ENCODE peak calls at places on chromosomes 13 and 19, in ten cellular contexts. One of them, this sample, is unnamed.

GRCh38 chr13:65965496-65965895 is 1264.6 kb downstream of the PCDH9 start:
- DNase-seq in tibial artery: no peak
- DNase-seq in upper lobe of right lung: no peak
- DNase-seq in fibroblast of lung: peak; percentile 23
- DNase-seq in CD8-positive, alpha-beta memory T cell: no peak
- DNase-seq in neural progenitor cell: no peak
- DNase-seq in MM.1S: no peak
- DNase-seq in right lobe of liver: no peak
- DNase-seq in heart left ventricle: no peak
- DNase-seq in CD8-positive, alpha-beta T cell: no peak
- DNase-seq in this sample: no peak

GRCh38 chr19:9883231-9883758 is 48.2 kb downstream of the PIN1 start:
- DNase-seq in tibial artery: no peak
- DNase-seq in upper lobe of right lung: no peak
- DNase-seq in fibroblast of lung: no peak
- DNase-seq in CD8-positive, alpha-beta memory T cell: no peak
- DNase-seq in neural progenitor cell: peak; percentile 89
- DNase-seq in MM.1S: no peak
- DNase-seq in right lobe of liver: no peak
- DNase-seq in heart left ventricle: no peak
- DNase-seq in CD8-positive, alpha-beta T cell: no peak
- DNase-seq in this sample: no peak

GRCh38 chr13:41402695-41403511 is 54.4 kb upstream of the RGCC start:
- DNase-seq in tibial artery: no peak
- DNase-seq in upper lobe of right lung: no peak
- DNase-seq in fibroblast of lung: no peak
- DNase-seq in CD8-positive, alpha-beta memory T cell: no peak
- DNase-seq in neural progenitor cell: no peak
- DNase-seq in MM.1S: no peak
- DNase-seq in right lobe of liver: no peak
- DNase-seq in heart left ventricle: no peak
- DNase-seq in CD8-positive, alpha-beta T cell: no peak
- DNase-seq in this sample: no peak

GRCh38 chr19:46896076-46896794 is 35.4 kb downstream of the ARHGAP35 start:
- DNase-seq in tibial artery: no peak
- DNase-seq in upper lobe of right lung: peak; percentile 82
- DNase-seq in fibroblast of lung: no peak
- DNase-seq in CD8-positive, alpha-beta memory T cell: no peak
- DNase-seq in neural progenitor cell: no peak
- DNase-seq in MM.1S: no peak
- DNase-seq in right lobe of liver: peak; percentile 65
- DNase-seq in heart left ventricle: no peak
- DNase-seq in CD8-positive, alpha-beta T cell: peak; percentile 31
- DNase-seq in this sample: no peak

GRCh38 chr19:1166872-1167573 is 7.0 kb downstream of the SBNO2 start:
- DNase-seq in tibial artery: no peak
- DNase-seq in upper lobe of right lung: peak; percentile 84
- DNase-seq in fibroblast of lung: no peak
- DNase-seq in CD8-positive, alpha-beta memory T cell: no peak
- DNase-seq in neural progenitor cell: no peak
- DNase-seq in MM.1S: no peak
- DNase-seq in right lobe of liver: peak; percentile 39
- DNase-seq in heart left ventricle: no peak
- DNase-seq in CD8-positive, alpha-beta T cell: no peak
- DNase-seq in this sample: no peak

GRCh38 chr13:39765801-39766463 is 110.5 kb downstream of the COG6 start:
- DNase-seq in tibial artery: peak; percentile 19
- DNase-seq in upper lobe of right lung: no peak
- DNase-seq in fibroblast of lung: peak; percentile 37
- DNase-seq in CD8-positive, alpha-beta memory T cell: no peak
- DNase-seq in neural progenitor cell: peak; percentile 52
- DNase-seq in MM.1S: no peak
- DNase-seq in right lobe of liver: peak; percentile 37
- DNase-seq in heart left ventricle: peak; percentile 34
- DNase-seq in CD8-positive, alpha-beta T cell: no peak
- DNase-seq in this sample: peak; percentile 76

GRCh38 chr19:37991841-37992248 is 84.8 kb downstream of the SIPA1L3 start:
- DNase-seq in tibial artery: no peak
- DNase-seq in upper lobe of right lung: peak; percentile 59
- DNase-seq in fibroblast of lung: peak; percentile 54
- DNase-seq in CD8-positive, alpha-beta memory T cell: no peak
- DNase-seq in neural progenitor cell: no peak
- DNase-seq in MM.1S: no peak
- DNase-seq in right lobe of liver: no peak
- DNase-seq in heart left ventricle: no peak
- DNase-seq in CD8-positive, alpha-beta T cell: no peak
- DNase-seq in this sample: no peak

GRCh38 chr19:2113436-2114211 is 16.9 kb downstream of the IZUMO4 start:
- DNase-seq in tibial artery: no peak
- DNase-seq in upper lobe of right lung: no peak
- DNase-seq in fibroblast of lung: peak; percentile 48
- DNase-seq in CD8-positive, alpha-beta memory T cell: no peak
- DNase-seq in neural progenitor cell: no peak
- DNase-seq in MM.1S: no peak
- DNase-seq in right lobe of liver: no peak
- DNase-seq in heart left ventricle: no peak
- DNase-seq in CD8-positive, alpha-beta T cell: no peak
- DNase-seq in this sample: no peak

GRCh38 chr19:46860846-46861690 is at the start of gene ARHGAP35:
- DNase-seq in tibial artery: peak; percentile 47
- DNase-seq in upper lobe of right lung: peak; percentile 72
- DNase-seq in fibroblast of lung: no peak
- DNase-seq in CD8-positive, alpha-beta memory T cell: no peak
- DNase-seq in neural progenitor cell: no peak
- DNase-seq in MM.1S: peak; percentile 88
- DNase-seq in right lobe of liver: peak; percentile 63
- DNase-seq in heart left ventricle: no peak
- DNase-seq in CD8-positive, alpha-beta T cell: no peak
- DNase-seq in this sample: peak; percentile 43

GRCh38 chr19:3504723-3505122 is 1.4 kb upstream of the FZR1 start:
- DNase-seq in tibial artery: no peak
- DNase-seq in upper lobe of right lung: no peak
- DNase-seq in fibroblast of lung: no peak
- DNase-seq in CD8-positive, alpha-beta memory T cell: no peak
- DNase-seq in neural progenitor cell: no peak
- DNase-seq in MM.1S: no peak
- DNase-seq in right lobe of liver: no peak
- DNase-seq in heart left ventricle: no peak
- DNase-seq in CD8-positive, alpha-beta T cell: no peak
- DNase-seq in this sample: no peak

GRCh38 chr13:85255978-85256377 is 543.2 kb downstream of the SLITRK6 start:
- DNase-seq in tibial artery: no peak
- DNase-seq in upper lobe of right lung: no peak
- DNase-seq in fibroblast of lung: no peak
- DNase-seq in CD8-positive, alpha-beta memory T cell: no peak
- DNase-seq in neural progenitor cell: no peak
- DNase-seq in MM.1S: no peak
- DNase-seq in right lobe of liver: no peak
- DNase-seq in heart left ventricle: no peak
- DNase-seq in CD8-positive, alpha-beta T cell: no peak
- DNase-seq in this sample: no peak

GRCh38 chr19:56145698-56146097 is 4.6 kb downstream of the ZNF444 start:
- DNase-seq in tibial artery: no peak
- DNase-seq in upper lobe of right lung: no peak
- DNase-seq in fibroblast of lung: no peak
- DNase-seq in CD8-positive, alpha-beta memory T cell: no peak
- DNase-seq in neural progenitor cell: no peak
- DNase-seq in MM.1S: no peak
- DNase-seq in right lobe of liver: no peak
- DNase-seq in heart left ventricle: no peak
- DNase-seq in CD8-positive, alpha-beta T cell: no peak
- DNase-seq in this sample: no peak

GRCh38 chr19:35194022-35194984 is 34.2 kb downstream of the FAM187B start:
- DNase-seq in tibial artery: no peak
- DNase-seq in upper lobe of right lung: no peak
- DNase-seq in fibroblast of lung: no peak
- DNase-seq in CD8-positive, alpha-beta memory T cell: no peak
- DNase-seq in neural progenitor cell: no peak
- DNase-seq in MM.1S: no peak
- DNase-seq in right lobe of liver: no peak
- DNase-seq in heart left ventricle: no peak
- DNase-seq in CD8-positive, alpha-beta T cell: no peak
- DNase-seq in this sample: no peak

GRCh38 chr13:98768522-98768921 is 16.1 kb upstream of the SLC15A1 start:
- DNase-seq in tibial artery: no peak
- DNase-seq in upper lobe of right lung: no peak
- DNase-seq in fibroblast of lung: no peak
- DNase-seq in CD8-positive, alpha-beta memory T cell: no peak
- DNase-seq in neural progenitor cell: no peak
- DNase-seq in MM.1S: no peak
- DNase-seq in right lobe of liver: no peak
- DNase-seq in heart left ventricle: no peak
- DNase-seq in CD8-positive, alpha-beta T cell: no peak
- DNase-seq in this sample: no peak
- H3K27ac ChIP-seq in tibial artery: no peak overlapping the region
- H3K27ac ChIP-seq in upper lobe of right lung: no peak overlapping the region
- H3K27ac ChIP-seq in fibroblast of lung: no peak overlapping the region
- H3K27ac ChIP-seq in CD8-positive, alpha-beta memory T cell: no peak overlapping the region
- H3K27ac ChIP-seq in neural progenitor cell: no peak overlapping the region
- H3K27ac ChIP-seq in MM.1S: no peak overlapping the region
- H3K27ac ChIP-seq in right lobe of liver: no peak overlapping the region
- H3K27ac ChIP-seq in heart left ventricle: no peak overlapping the region
- H3K27ac ChIP-seq in CD8-positive, alpha-beta T cell: no peak overlapping the region
- H3K27ac ChIP-seq in this sample: no peak overlapping the region

DNA sequence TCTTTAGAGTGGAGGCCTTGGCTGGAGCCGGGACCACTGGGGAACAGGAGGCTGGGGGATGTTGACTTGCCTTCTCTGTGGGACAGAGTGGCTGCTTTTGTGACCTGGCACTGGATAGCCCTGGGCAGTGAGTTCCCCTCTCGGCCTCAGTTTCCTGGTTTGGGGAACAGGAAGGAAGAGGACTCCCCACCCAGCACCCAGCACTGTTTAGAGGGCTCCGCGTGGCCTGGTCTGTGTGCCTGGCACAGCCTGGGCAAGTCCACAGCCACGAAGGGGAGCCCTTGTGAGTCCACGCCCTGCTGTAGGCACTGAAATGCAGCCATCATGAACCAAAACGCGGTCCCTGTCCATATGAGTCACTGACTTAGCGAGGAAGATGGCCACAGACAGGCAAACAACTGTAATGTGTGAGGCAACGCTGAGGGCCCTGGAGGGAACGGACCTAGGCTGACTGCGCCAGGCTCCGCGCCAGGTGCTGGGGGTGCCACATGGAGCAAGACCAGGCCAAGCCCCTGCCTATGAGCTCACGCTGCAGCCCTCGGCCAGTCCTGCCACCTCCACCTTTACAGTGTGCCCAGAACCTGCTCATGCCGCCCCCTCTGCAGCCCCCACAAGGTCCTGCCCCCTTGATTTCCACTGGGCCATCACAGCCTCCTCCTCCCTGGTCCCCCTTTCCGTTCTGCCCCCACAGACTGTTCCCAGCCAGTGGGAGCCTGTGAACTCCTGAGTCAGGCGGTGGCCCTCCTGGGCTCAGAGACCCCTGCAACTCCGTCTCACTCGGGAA is 35.5 kb downstream of the PAK4 start:
- DNase-seq in tibial artery: no peak
- DNase-seq in upper lobe of right lung: no peak
- DNase-seq in fibroblast of lung: peak; percentile 37
- DNase-seq in CD8-positive, alpha-beta memory T cell: no peak
- DNase-seq in neural progenitor cell: no peak
- DNase-seq in MM.1S: no peak
- DNase-seq in right lobe of liver: no peak
- DNase-seq in heart left ventricle: no peak
- DNase-seq in CD8-positive, alpha-beta T cell: no peak
- DNase-seq in this sample: no peak
- H3K4me1 ChIP-seq in tibial artery: peaks cover 66% of the 10 kb centered on the region
- H3K4me1 ChIP-seq in upper lobe of right lung: peaks cover 37% of the 10 kb centered on the region
- H3K4me1 ChIP-seq in fibroblast of lung: no peaks in the 10 kb centered on the region
- H3K4me1 ChIP-seq in CD8-positive, alpha-beta memory T cell: no peaks in the 10 kb centered on the region
- H3K4me1 ChIP-seq in neural progenitor cell: peaks cover 6% of the 10 kb centered on the region
- H3K4me1 ChIP-seq in MM.1S: no peaks in the 10 kb centered on the region
- H3K4me1 ChIP-seq in right lobe of liver: peaks cover 25% of the 10 kb centered on the region
- H3K4me1 ChIP-seq in heart left ventricle: peaks cover 26% of the 10 kb centered on the region
- H3K4me1 ChIP-seq in CD8-positive, alpha-beta T cell: no peaks in the 10 kb centered on the region
- H3K4me1 ChIP-seq in this sample: peaks cover 39% of the 10 kb centered on the region

DNA sequence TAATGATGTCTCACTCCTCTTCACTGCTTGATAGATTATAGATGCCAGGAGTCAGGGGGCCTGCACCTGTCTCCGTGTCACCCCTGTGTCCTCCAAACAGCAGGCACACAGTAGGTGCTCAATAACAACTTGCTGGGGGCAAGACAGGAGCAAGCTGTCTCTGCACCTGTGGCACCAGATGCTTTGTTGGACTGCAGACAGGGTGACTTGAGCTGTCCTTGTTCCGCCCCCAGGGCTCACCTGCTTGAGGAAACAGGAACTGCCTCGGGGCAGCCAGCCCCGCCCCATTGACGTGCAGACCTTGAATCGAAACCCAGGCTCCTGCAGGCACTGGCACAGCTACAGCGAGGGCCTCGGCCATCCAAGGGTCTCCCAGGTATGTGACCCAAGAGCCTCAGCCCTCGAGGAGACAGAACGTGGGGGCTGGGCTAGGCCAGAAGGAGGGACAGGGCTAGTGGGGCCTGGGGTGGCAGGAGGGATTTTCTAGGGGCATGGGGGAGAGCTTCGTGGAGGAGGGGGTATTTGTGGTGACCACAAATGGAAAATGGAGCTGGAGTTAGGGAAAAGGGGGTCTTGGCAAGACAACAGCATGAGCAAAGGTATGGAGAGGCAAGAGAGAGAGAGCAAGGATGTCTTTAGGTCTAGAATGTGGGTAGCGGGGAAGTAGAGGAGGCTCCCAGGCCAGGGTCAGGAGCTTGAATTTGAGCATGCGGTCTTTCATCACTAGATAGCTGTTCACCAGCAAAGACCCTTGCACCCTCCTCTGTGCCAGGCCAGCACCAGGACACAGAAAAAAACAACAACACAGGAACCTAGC is at the start of gene HSH2D:
- DNase-seq in tibial artery: no peak
- DNase-seq in upper lobe of right lung: peak; percentile 90
- DNase-seq in fibroblast of lung: no peak
- DNase-seq in CD8-positive, alpha-beta memory T cell: peak; percentile 74
- DNase-seq in neural progenitor cell: no peak
- DNase-seq in MM.1S: peak; percentile 99
- DNase-seq in right lobe of liver: peak; percentile 67
- DNase-seq in heart left ventricle: peak; percentile 50
- DNase-seq in CD8-positive, alpha-beta T cell: peak; percentile 86
- DNase-seq in this sample: peak; percentile 96
- H3K4me3 ChIP-seq in tibial artery: no peak within 1 kb of the TSS
- H3K4me3 ChIP-seq in upper lobe of right lung: peak within 1 kb of the TSS; percentile 42
- H3K4me3 ChIP-seq in fibroblast of lung: no peak within 1 kb of the TSS
- H3K4me3 ChIP-seq in CD8-positive, alpha-beta memory T cell: peak within 1 kb of the TSS; percentile 90
- H3K4me3 ChIP-seq in neural progenitor cell: no peak within 1 kb of the TSS
- H3K4me3 ChIP-seq in MM.1S: peak within 1 kb of the TSS; percentile 92
- H3K4me3 ChIP-seq in right lobe of liver: no peak within 1 kb of the TSS
- H3K4me3 ChIP-seq in heart left ventricle: peak within 1 kb of the TSS; percentile 52
- H3K4me3 ChIP-seq in CD8-positive, alpha-beta T cell: peak within 1 kb of the TSS; percentile 70
- H3K4me3 ChIP-seq in this sample: peak within 1 kb of the TSS; percentile 57

DNA sequence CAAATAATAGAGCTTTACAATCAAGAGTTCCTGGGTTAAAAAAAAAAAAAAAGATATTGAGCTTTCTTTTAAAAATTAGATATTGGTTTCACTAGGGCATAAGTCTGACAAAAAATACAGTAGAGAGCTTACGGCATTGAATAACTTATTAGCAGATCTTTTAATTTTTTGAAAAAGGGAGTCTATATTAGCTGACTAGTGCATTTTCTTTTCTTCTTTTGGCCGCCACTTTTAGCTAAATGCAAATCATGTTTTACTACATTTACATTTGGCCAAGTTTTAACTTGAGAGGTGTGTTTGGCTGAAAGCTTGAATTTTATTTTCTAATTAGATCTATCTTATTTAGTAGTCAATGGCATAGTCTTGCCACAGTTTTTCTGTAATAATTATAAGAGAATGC is 43.4 kb downstream of the SPRY2 start:
- DNase-seq in tibial artery: no peak
- DNase-seq in upper lobe of right lung: no peak
- DNase-seq in fibroblast of lung: no peak
- DNase-seq in CD8-positive, alpha-beta memory T cell: no peak
- DNase-seq in neural progenitor cell: no peak
- DNase-seq in MM.1S: no peak
- DNase-seq in right lobe of liver: no peak
- DNase-seq in heart left ventricle: no peak
- DNase-seq in CD8-positive, alpha-beta T cell: no peak
- DNase-seq in this sample: no peak
- H3K27ac ChIP-seq in tibial artery: no peak overlapping the region
- H3K27ac ChIP-seq in upper lobe of right lung: no peak overlapping the region
- H3K27ac ChIP-seq in fibroblast of lung: no peak overlapping the region
- H3K27ac ChIP-seq in CD8-positive, alpha-beta memory T cell: no peak overlapping the region
- H3K27ac ChIP-seq in neural progenitor cell: no peak overlapping the region
- H3K27ac ChIP-seq in MM.1S: no peak overlapping the region
- H3K27ac ChIP-seq in right lobe of liver: no peak overlapping the region
- H3K27ac ChIP-seq in heart left ventricle: no peak overlapping the region
- H3K27ac ChIP-seq in CD8-positive, alpha-beta T cell: no peak overlapping the region
- H3K27ac ChIP-seq in this sample: no peak overlapping the region

This sample was measured in transverse colon.